ENCODE peak calls at places on chromosome 21, in six cellular contexts. P is H9, A is IMR-90, M is H1, U is neuronal stem cell, O is trophoblast cell. B is an unnamed sample.

GRCh38 chr21:36156815-36157670 is at the start of gene DOP1B:
- DNase-seq in P (no peak), A (no peak), M (no peak), U (peak), O (no peak), B (no peak)

GRCh38 chr21:41147096-41147978 is 20.6 kb upstream of the BACE2 start:
- DNase-seq in P (no peak), A (no peak), M (no peak), U (no peak), O (no peak), B (no peak)

GRCh38 chr21:25956993-25957714 is 213.4 kb downstream of the APP start:
- DNase-seq in P (no peak), A (peak), M (no peak), U (no peak), O (no peak), B (peak)

GRCh38 chr21:38768385-38769071 is 37.2 kb upstream of the ETS2 start:
- DNase-seq in P (no peak), A (peak), M (no peak), U (no peak), O (peak), B (peak)

GRCh38 chr21:41932191-41932575 is 21.6 kb downstream of the C2CD2 start:
- DNase-seq in P (no peak), A (peak), M (no peak), U (no peak), O (peak), B (peak)

GRCh38 chr21:41803316-41803715 is 36.5 kb upstream of the RIPK4 start:
- DNase-seq in P (no peak), A (no peak), M (no peak), U (no peak), O (no peak), B (no peak)

GRCh38 chr21:36321325-36322082 is 1.5 kb downstream of the MORC3 start:
- DNase-seq in P (peak), A (peak), M (no peak), U (peak), O (no peak), B (peak)

GRCh38 chr21:17370263-17370662 is 142.6 kb upstream of the CXADR start:
- DNase-seq in P (no peak), A (no peak), M (no peak), U (no peak), O (no peak), B (no peak)

GRCh38 chr21:17002628-17003027 is 510.2 kb upstream of the CXADR start:
- DNase-seq in P (no peak), A (no peak), M (no peak), U (no peak), O (no peak), B (no peak)

GRCh38 chr21:38721983-38722382 is 83.7 kb upstream of the ETS2 start:
- DNase-seq in P (no peak), A (no peak), M (no peak), U (no peak), O (peak), B (peak)

GRCh38 chr21:28309596-28309995 is 683.1 kb downstream of the LTN1 start:
- DNase-seq in P (no peak), A (no peak), M (no peak), U (no peak), O (no peak), B (no peak)

GRCh38 chr21:31659286-31660133 is at the start of gene SOD1:
- DNase-seq in P (peak), A (peak), M (peak), U (peak), O (peak), B (peak)

GRCh38 chr21:15826147-15826780 is 96.5 kb downstream of the USP25 start:
- DNase-seq in P (peak), A (peak), M (no peak), U (peak), O (peak), B (peak)

GRCh38 chr21:39314155-39315027 is 959 bp upstream of the BRWD1 start:
- DNase-seq in P (peak), A (peak), M (no peak), U (no peak), O (peak), B (peak)

GRCh38 chr21:22120616-22121266 is 1122.5 kb downstream of the NCAM2 start:
- DNase-seq in P (peak), A (no peak), M (peak), U (no peak), O (no peak), B (no peak)

GRCh38 chr21:29637126-29637525 is 302.7 kb downstream of the GRIK1 start:
- DNase-seq in P (no peak), A (no peak), M (no peak), U (no peak), O (no peak), B (no peak)

GRCh38 chr21:31346256-31346821 is 2.3 kb upstream of the TIAM1 start:
- DNase-seq in P (no peak), A (no peak), M (no peak), U (no peak), O (no peak), B (no peak)

GRCh38 chr21:16579538-16579937 is 849.8 kb downstream of the USP25 start:
- DNase-seq in P (no peak), A (peak), M (no peak), U (no peak), O (no peak), B (peak)

GRCh38 chr21:31973402-31973944 is 100.7 kb downstream of the HUNK start:
- DNase-seq in P (no peak), A (no peak), M (no peak), U (no peak), O (no peak), B (no peak)

GRCh38 chr21:41771625-41771945 is 4.7 kb upstream of the RIPK4 start:
- DNase-seq in P (no peak), A (no peak), M (no peak), U (no peak), O (no peak), B (no peak)

GRCh38 chr21:39720126-39720778 is 24.7 kb upstream of the IGSF5 start:
- DNase-seq in P (no peak), A (no peak), M (no peak), U (no peak), O (no peak), B (no peak)

GRCh38 chr21:41765393-41765950 is 1.4 kb downstream of the RIPK4 start:
- DNase-seq in P (no peak), A (no peak), M (no peak), U (no peak), O (no peak), B (no peak)

GRCh38 chr21:36428789-36429671 is 43.8 kb downstream of the CHAF1B start:
- DNase-seq in P (no peak), A (no peak), M (no peak), U (no peak), O (no peak), B (peak)

GRCh38 chr21:46221664-46222435 is 6.7 kb downstream of the LSS start:
- DNase-seq in P (no peak), A (no peak), M (no peak), U (no peak), O (no peak), B (no peak)

GRCh38 chr21:22288885-22289509 is 1290.8 kb downstream of the NCAM2 start:
- DNase-seq in P (no peak), A (no peak), M (no peak), U (no peak), O (no peak), B (no peak)

GRCh38 chr21:29176721-29177120 is 46.3 kb downstream of the MAP3K7CL start:
- DNase-seq in P (no peak), A (no peak), M (no peak), U (no peak), O (no peak), B (no peak)

GRCh38 chr21:40013001-40013735 is 145.9 kb downstream of the PCP4 start:
- DNase-seq in P (no peak), A (no peak), M (no peak), U (no peak), O (no peak), B (no peak)

GRCh38 chr21:39597595-39598185 is 15.1 kb upstream of the B3GALT5 start:
- DNase-seq in P (no peak), A (no peak), M (no peak), U (no peak), O (no peak), B (no peak)

GRCh38 chr21:39445339-39446269 is at the start of gene LCA5L:
- DNase-seq in P (peak), A (peak), M (peak), U (peak), O (peak), B (peak)

GRCh38 chr21:34552324-34553198 is 40.6 kb upstream of the KCNE1 start:
- DNase-seq in P (no peak), A (no peak), M (no peak), U (no peak), O (peak), B (peak)

GRCh38 chr21:34554227-34554626 is 42.2 kb upstream of the KCNE1 start:
- DNase-seq in P (no peak), A (no peak), M (no peak), U (no peak), O (no peak), B (no peak)

GRCh38 chr21:34550400-34550799 is 38.4 kb upstream of the KCNE1 start:
- DNase-seq in P (no peak), A (no peak), M (no peak), U (no peak), O (no peak), B (no peak)

GRCh38 chr21:34557261-34557660 is 45.3 kb upstream of the KCNE1 start:
- DNase-seq in P (no peak), A (no peak), M (no peak), U (no peak), O (no peak), B (no peak)

DNA sequence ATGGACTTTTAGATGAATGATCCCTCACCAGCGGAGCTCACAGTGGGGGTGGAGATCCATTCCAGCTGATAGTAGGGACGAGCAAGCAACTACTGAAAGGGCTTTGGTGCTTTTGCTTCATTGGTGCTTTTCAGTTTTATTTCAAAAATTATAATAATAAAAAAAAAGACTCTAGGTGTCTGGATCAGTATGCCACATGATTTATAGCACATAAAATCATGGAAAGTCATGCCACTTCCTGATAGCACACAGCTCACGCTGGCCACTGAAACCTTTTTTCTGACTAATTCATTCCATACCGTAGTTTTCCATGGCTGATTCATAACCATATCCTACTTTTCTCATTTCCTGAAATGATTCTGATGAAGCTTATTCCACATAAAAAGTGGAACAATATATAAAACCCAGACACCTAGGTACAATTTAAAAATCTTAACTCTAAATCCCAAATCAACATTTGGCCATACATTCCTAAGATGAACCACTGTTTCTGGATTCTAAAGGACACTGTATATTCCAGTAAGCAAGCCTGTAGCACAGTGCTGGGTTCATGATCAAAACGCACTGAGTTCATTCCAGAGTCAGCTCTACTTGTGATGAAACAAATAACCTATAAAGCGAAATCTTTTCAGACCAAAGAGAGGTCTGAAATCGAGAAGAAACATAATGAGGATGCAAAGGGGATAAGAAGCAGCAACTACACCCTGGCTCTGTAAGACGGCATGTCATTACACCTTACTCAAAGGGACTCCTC is 41.4 kb upstream of the KCNE1 start:
- DNase-seq in P (no peak), A (peak), M (no peak), U (no peak), O (no peak), B (peak)
- H2AFZ ChIP-seq in P (no peak), A (peak), M (no peak), U (no peak), O (no peak), B (no peak)

DNA sequence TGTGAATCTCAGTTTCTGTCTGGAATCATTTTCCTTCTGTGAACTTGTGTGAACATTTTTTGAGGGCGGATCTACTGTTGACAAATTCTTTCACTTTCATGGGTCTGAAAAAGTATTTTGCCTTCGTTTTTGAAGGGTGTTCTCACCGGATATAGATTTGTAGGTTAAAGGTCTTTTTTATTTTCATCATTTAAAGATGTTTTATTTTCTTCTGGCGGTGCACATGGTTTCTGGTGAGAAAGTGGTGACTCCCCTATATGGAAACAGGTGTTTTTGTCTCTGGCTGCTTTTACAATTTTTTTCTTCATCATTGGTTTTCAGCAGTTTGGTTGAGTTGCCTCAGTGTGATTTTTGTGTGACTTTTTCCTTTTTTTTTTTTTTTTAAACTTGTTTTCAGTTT is 94.9 kb downstream of the DYRK1A start:
- DNase-seq in P (no peak), A (peak), M (no peak), U (no peak), O (no peak), B (no peak)
- H4K8ac ChIP-seq in P (no peak), A (no peak), M (no peak), U (no peak), O (no peak), B (no peak)

GRCh38 chr21:27129694-27130093 is 162.8 kb upstream of the ADAMTS5 start:
- DNase-seq in P (no peak), A (no peak), M (no peak), U (no peak), O (no peak), B (no peak)

GRCh38 chr21:27130152-27130551 is 163.3 kb upstream of the ADAMTS5 start:
- DNase-seq in P (no peak), A (no peak), M (no peak), U (no peak), O (no peak), B (no peak)

GRCh38 chr21:27129215-27129614 is 162.3 kb upstream of the ADAMTS5 start:
- DNase-seq in P (no peak), A (no peak), M (no peak), U (no peak), O (no peak), B (no peak)

GRCh38 chr21:27126140-27126539 is 159.3 kb upstream of the ADAMTS5 start:
- DNase-seq in P (no peak), A (no peak), M (no peak), U (no peak), O (no peak), B (no peak)
- H2AFZ ChIP-seq in P (no peak), A (no peak), M (no peak), U (no peak), O (no peak), B (no peak)

DNA sequence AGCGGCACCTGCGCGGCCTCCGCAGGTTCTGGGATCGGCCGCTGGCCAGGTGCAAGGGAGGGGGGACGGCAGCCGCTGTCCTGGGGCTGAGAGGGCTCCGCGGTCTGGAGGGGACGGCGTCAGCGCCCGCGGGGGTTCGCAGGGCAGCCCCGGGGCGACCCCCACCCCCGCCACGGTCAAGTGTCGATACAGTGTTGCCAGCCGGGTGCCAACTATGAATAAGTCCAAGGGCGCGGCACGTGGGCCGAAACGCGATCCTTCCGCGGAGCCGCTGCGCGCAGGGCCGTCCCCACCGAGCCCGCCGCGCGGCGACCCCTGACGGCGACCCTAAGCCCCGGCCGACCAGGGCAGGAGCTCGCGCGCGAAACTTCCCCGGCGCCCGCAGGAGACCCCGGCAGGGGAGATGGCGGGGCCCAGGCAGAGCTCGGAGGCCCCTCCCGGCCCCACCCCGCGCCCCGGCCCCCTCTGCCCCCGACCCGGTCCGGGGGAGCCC is 664 bp upstream of the AGPAT3 start:
- DNase-seq in P (peak), A (peak), M (no peak), U (no peak), O (peak), B (peak)
- H4K8ac ChIP-seq in P (no peak), A (peak), M (peak), U (no peak), O (peak), B (peak)

DNA sequence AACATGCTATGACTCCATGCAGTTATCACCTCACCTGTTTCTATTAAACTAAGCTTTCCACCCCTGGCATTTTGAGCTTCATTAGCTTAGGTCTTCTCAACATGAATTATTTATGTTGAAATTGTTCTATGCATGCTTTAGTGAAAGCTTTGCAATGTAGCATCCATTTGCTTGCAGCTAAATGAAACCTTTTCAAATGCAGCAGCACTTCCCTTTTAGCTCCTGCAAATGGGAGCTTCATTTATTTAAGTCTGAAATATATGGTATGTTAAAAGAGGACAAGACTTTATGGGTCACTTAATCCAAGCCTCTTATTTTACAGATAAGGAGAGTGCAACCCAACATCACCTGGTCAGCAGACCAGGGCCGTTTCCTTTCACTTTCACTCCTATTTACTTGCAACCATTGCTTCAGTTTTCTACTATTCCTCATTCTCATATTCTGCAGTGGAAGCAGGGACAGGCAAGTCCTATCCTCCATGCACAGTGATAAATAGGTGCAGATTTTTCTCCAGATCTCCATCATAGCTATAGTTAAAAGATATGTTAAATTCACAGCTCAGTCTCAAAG is 56.4 kb upstream of the SAMSN1 start:
- DNase-seq in P (no peak), A (no peak), M (no peak), U (no peak), O (no peak), B (peak)
- H2AFZ ChIP-seq in P (peak), A (no peak), M (peak), U (no peak), O (no peak), B (no peak)

GRCh38 chr21:44939532-44940115 is at the start of gene SLX9:
- DNase-seq in P (peak), A (peak), M (no peak), U (peak), O (peak), B (peak)
- H4K8ac ChIP-seq in P (no peak), A (peak), M (peak), U (no peak), O (peak), B (peak)

DNA sequence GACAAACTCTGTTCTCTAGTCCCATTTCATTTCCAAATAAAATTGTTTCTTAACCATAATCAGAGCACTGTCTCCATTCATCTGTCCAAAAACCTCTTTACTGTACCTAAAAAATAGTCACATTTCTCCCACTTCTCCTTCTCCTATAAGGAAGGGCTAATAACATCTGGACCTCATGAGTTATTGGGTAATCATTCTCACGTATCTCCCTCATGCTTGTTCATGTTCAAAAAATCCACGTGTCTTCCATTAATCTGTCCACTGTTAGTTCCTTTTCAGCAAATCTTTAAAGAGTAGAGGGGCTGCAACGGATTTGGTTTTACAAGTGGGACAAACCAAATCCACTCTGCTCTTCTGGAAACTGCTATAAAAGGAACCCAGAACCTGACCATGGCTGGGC is 1418.8 kb downstream of the MRPL39 start:
- DNase-seq in P (no peak), A (peak), M (no peak), U (no peak), O (no peak), B (no peak)
- H2AFZ ChIP-seq in P (no peak), A (no peak), M (no peak), U (no peak), O (no peak), B (no peak)

DNA sequence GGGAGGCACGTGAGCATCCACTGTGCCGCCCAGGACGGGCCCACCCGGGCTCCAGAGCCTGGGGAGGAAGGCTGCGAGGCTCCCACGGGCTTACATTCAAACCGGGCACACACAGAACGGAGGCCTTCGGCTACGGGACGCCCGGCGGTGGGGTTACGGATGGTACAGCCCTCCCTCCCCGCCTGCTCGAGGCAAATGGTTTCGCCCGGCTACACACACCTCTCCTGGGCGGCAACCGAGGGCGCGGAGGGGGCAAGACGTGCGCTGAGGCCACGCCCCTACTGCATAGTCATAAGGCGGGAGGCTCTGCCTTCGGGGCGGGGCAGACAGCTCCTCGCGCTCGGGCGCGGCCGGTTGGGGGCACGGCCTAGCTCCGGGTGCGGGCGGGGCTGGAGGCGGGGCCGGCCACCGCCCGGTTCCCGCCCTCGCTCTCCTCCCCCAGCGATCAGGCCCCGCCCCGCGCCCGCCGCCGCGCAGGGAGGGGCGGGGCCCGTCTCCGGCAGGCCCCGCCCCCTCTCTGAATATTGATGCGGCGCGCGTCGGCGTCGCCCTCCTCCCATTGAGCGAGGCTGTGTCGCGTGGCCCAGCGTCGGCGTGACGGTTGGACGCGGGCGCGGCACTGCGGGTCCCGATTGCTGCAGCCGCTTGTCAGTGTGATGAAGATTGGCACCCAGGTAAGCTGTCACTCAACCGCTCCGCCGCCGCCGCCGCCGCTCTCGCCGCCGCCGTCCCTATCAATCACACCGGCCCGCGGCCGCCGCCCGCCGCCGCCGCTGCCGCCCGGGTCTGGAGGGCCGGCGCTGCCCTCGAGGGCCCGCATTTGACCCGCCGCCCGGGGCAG is at the start of gene PKNOX1:
- DNase-seq in P (peak), A (peak), M (peak), U (peak), O (peak), B (peak)
- H4K8ac ChIP-seq in P (no peak), A (peak), M (peak), U (peak), O (peak), B (peak)